ENCODE peak calls at places on chromosomes 12 and 14, in eight cellular contexts. C, O, D, V, M, R, U and P are unnamed samples.
A peak's percentile ranks its signal among the peaks of the same experiment; 100 is the strongest.

GRCh38 chr12:40559865-40560264 is 132.4 kb upstream of the CNTN1 start:
- DNase-seq in C (no peak), O (no peak), D (no peak), V (no peak), M (no peak), R (no peak), U (no peak), P (no peak)

GRCh38 chr14:24673059-24673458 is 39.1 kb upstream of the GZMB start:
- DNase-seq in C (no peak), O (no peak), D (no peak), V (no peak), M (no peak), R (no peak), U (no peak), P (no peak)

GRCh38 chr14:100827751-100828447 is 2.0 kb downstream of the MEG3 start:
- DNase-seq in C (no peak), O (no peak), D (peak; percentile 80), V (no peak), M (no peak), R (no peak), U (no peak), P (no peak)

GRCh38 chr14:95483843-95484165 is 32.6 kb downstream of the SYNE3 start:
- DNase-seq in C (no peak), O (no peak), D (no peak), V (no peak), M (no peak), R (no peak), U (no peak), P (no peak)

GRCh38 chr12:101670007-101670671 is 27.3 kb upstream of the CHPT1 start:
- DNase-seq in C (peak; percentile 30), O (peak; percentile 58), D (peak; percentile 66), V (peak; percentile 19), M (peak; percentile 67), R (peak; percentile 50), U (no peak), P (peak; percentile 8)

GRCh38 chr12:130097798-130098255 is 64.4 kb upstream of the FZD10 start:
- DNase-seq in C (no peak), O (no peak), D (no peak), V (no peak), M (no peak), R (no peak), U (no peak), P (no peak)

GRCh38 chr12:96431067-96431466 is 30.8 kb upstream of the CDK17 start:
- DNase-seq in C (no peak), O (no peak), D (no peak), V (no peak), M (no peak), R (peak; percentile 11), U (no peak), P (no peak)

GRCh38 chr12:100716949-100717732 is 77.4 kb upstream of the ANO4 start:
- DNase-seq in C (no peak), O (no peak), D (peak; percentile 26), V (no peak), M (no peak), R (peak; percentile 81), U (no peak), P (no peak)

GRCh38 chr12:111451649-111452129 is 46.0 kb downstream of the SH2B3 start:
- DNase-seq in C (no peak), O (no peak), D (peak; percentile 72), V (peak; percentile 51), M (peak; percentile 57), R (peak; percentile 39), U (no peak), P (no peak)

GRCh38 chr12:124914392-124915248 is at the start of gene UBC:
- DNase-seq in C (peak; percentile 95), O (peak; percentile 95), D (peak; percentile 96), V (peak; percentile 79), M (peak; percentile 96), R (peak; percentile 95), U (peak; percentile 89), P (peak; percentile 83)

GRCh38 chr12:83958997-83959396 is 953.6 kb downstream of the SLC6A15 start:
- DNase-seq in C (no peak), O (no peak), D (no peak), V (no peak), M (no peak), R (no peak), U (no peak), P (no peak)

GRCh38 chr12:103495783-103496456 is at the start of gene C12orf42:
- DNase-seq in C (peak; percentile 48), O (peak; percentile 21), D (peak; percentile 25), V (peak; percentile 13), M (no peak), R (peak; percentile 71), U (no peak), P (peak; percentile 34)

GRCh38 chr12:66290716-66291200 is 11.5 kb upstream of the HELB start:
- DNase-seq in C (peak; percentile 43), O (no peak), D (no peak), V (no peak), M (no peak), R (no peak), U (no peak), P (peak; percentile 15)

GRCh38 chr14:68013326-68013725 is 193.7 kb downstream of the RAD51B start:
- DNase-seq in C (no peak), O (no peak), D (no peak), V (no peak), M (no peak), R (no peak), U (no peak), P (no peak)

GRCh38 chr12:14710632-14711324 is 14.4 kb upstream of the GUCY2C start:
- DNase-seq in C (no peak), O (no peak), D (no peak), V (no peak), M (no peak), R (peak; percentile 21), U (no peak), P (no peak)

GRCh38 chr12:98645572-98646067 is 530 bp downstream of the APAF1 start:
- DNase-seq in C (no peak), O (peak; percentile 33), D (peak; percentile 20), V (peak; percentile 6), M (peak; percentile 61), R (peak; percentile 53), U (no peak), P (no peak)

GRCh38 chr14:91888641-91889476 is 21.5 kb upstream of the TC2N start:
- DNase-seq in C (no peak), O (no peak), D (no peak), V (peak; percentile 5), M (no peak), R (peak; percentile 63), U (no peak), P (no peak)

GRCh38 chr14:50230601-50231474 is 540 bp downstream of the SOS2 start:
- DNase-seq in C (no peak), O (peak; percentile 58), D (peak; percentile 70), V (peak; percentile 8), M (peak; percentile 66), R (peak; percentile 26), U (peak; percentile 7), P (no peak)

GRCh38 chr14:57883061-57883460 is 17.2 kb upstream of the SLC35F4 start:
- DNase-seq in C (no peak), O (no peak), D (no peak), V (no peak), M (no peak), R (no peak), U (no peak), P (no peak)

GRCh38 chr14:77026930-77027537 is 1.5 kb downstream of the IRF2BPL start:
- DNase-seq in C (peak; percentile 74), O (no peak), D (peak; percentile 63), V (no peak), M (no peak), R (peak; percentile 88), U (peak; percentile 51), P (peak; percentile 50)

GRCh38 chr12:83827860-83828259 is 1084.7 kb downstream of the SLC6A15 start:
- DNase-seq in C (no peak), O (no peak), D (no peak), V (peak; percentile 14), M (no peak), R (peak; percentile 54), U (no peak), P (no peak)

GRCh38 chr14:67618617-67619063 is 1.1 kb upstream of the ARG2 start:
- DNase-seq in C (no peak), O (no peak), D (peak; percentile 89), V (peak; percentile 42), M (no peak), R (peak; percentile 62), U (no peak), P (peak; percentile 21)

GRCh38 chr14:21924479-21924878 is 250.9 kb upstream of the OR4E1 start:
- DNase-seq in C (peak; percentile 55), O (peak; percentile 42), D (no peak), V (no peak), M (no peak), R (peak; percentile 10), U (peak; percentile 27), P (peak; percentile 50)

GRCh38 chr14:68970096-68970612 is 8.9 kb downstream of the ACTN1 start:
- DNase-seq in C (no peak), O (no peak), D (no peak), V (no peak), M (no peak), R (no peak), U (no peak), P (peak; percentile 47)

GRCh38 chr14:92607702-92608429 is 94.3 kb downstream of the RIN3 start:
- DNase-seq in C (no peak), O (no peak), D (peak; percentile 95), V (no peak), M (no peak), R (no peak), U (no peak), P (no peak)

GRCh38 chr12:6334940-6335450 is 6.9 kb downstream of the TNFRSF1A start:
- DNase-seq in C (no peak), O (peak; percentile 58), D (peak; percentile 29), V (no peak), M (no peak), R (no peak), U (no peak), P (no peak)